ENCODE peak calls at places on chromosome 3, in four cellular contexts. I, X, K and T are unnamed samples.

GRCh38 chr3:189392969-189393368 is 221.2 kb downstream of the TPRG1 start:
- DNase-seq in X (no peak), I (no peak), K (peak; percentile 31), T (no peak)

GRCh38 chr3:179837374-179837773 is 184.5 kb downstream of the USP13 start:
- DNase-seq in K (no peak), X (no peak), I (no peak), T (no peak)

GRCh38 chr3:125148836-125149235 is 63.7 kb downstream of the SLC12A8 start:
- DNase-seq in X (no peak), I (no peak), K (no peak), T (no peak)

GRCh38 chr3:171851685-171852084 is 8.5 kb downstream of the TMEM212 start:
- DNase-seq in X (no peak), K (no peak), I (no peak), T (no peak)

GRCh38 chr3:72301779-72302178 is 516.8 kb upstream of the PROK2 start:
- DNase-seq in I (no peak), X (peak; percentile 50), K (no peak), T (peak; percentile 53)

GRCh38 chr3:140529558-140529957 is 148.3 kb upstream of the TRIM42 start:
- DNase-seq in K (no peak), I (no peak), X (no peak), T (no peak)

GRCh38 chr3:132790806-132791205 is 68.6 kb upstream of the NPHP3 start:
- DNase-seq in X (no peak), I (no peak), K (no peak), T (no peak)

GRCh38 chr3:156448300-156448699 is 106.6 kb downstream of the SSR3 start:
- DNase-seq in K (peak; percentile 36), X (no peak), I (peak; percentile 9), T (no peak)

GRCh38 chr3:98980915-98981596 is 79.6 kb upstream of the DCBLD2 start:
- DNase-seq in I (no peak), K (no peak), X (no peak), T (no peak)

GRCh38 chr3:65796676-65797075 is 242.0 kb downstream of the MAGI1 start:
- DNase-seq in X (no peak), K (no peak), I (no peak), T (no peak)

GRCh38 chr3:140145501-140145900 is 210.5 kb downstream of the CLSTN2 start:
- DNase-seq in K (no peak), X (no peak), I (no peak), T (no peak)

GRCh38 chr3:197847866-197848401 is 56.9 kb downstream of the LRCH3 start:
- DNase-seq in K (no peak), I (peak; percentile 26), X (no peak), T (no peak)

GRCh38 chr3:136818191-136818850 is 605 bp upstream of the SLC35G2 start:
- DNase-seq in X (no peak), K (peak; percentile 71), I (peak; percentile 87), T (no peak)

GRCh38 chr3:185715091-185715490 is 109.8 kb downstream of the IGF2BP2 start:
- DNase-seq in K (no peak), X (no peak), I (no peak), T (no peak)

GRCh38 chr3:109713288-109713687 is 375.9 kb upstream of the DPPA4 start:
- DNase-seq in I (no peak), X (no peak), K (no peak), T (no peak)

GRCh38 chr3:169846458-169847193 is 23.1 kb downstream of the LRRC31 start:
- DNase-seq in I (no peak), K (peak; percentile 15), X (no peak), T (no peak)

GRCh38 chr3:101868534-101869464 is 19.5 kb downstream of the NFKBIZ start:
- DNase-seq in I (no peak), X (no peak), K (no peak), T (no peak)

GRCh38 chr3:123652346-123652984 is 67.6 kb upstream of the HACD2 start:
- DNase-seq in X (peak; percentile 62), I (peak; percentile 84), K (peak; percentile 86), T (peak; percentile 77)

GRCh38 chr3:64023861-64024223 is 548 bp upstream of the PSMD6 start:
- DNase-seq in K (no peak), I (no peak), X (no peak), T (no peak)

GRCh38 chr3:64022451-64023186 is 675 bp downstream of the PSMD6 start:
- DNase-seq in K (no peak), I (peak; percentile 55), X (no peak), T (peak; percentile 52)

GRCh38 chr3:64026346-64026745 is 3.1 kb upstream of the PSMD6 start:
- DNase-seq in K (no peak), X (no peak), I (no peak), T (no peak)

GRCh38 chr3:64019879-64020278 is 3.4 kb downstream of the PSMD6 start:
- DNase-seq in K (no peak), I (no peak), X (no peak), T (no peak)

DNA sequence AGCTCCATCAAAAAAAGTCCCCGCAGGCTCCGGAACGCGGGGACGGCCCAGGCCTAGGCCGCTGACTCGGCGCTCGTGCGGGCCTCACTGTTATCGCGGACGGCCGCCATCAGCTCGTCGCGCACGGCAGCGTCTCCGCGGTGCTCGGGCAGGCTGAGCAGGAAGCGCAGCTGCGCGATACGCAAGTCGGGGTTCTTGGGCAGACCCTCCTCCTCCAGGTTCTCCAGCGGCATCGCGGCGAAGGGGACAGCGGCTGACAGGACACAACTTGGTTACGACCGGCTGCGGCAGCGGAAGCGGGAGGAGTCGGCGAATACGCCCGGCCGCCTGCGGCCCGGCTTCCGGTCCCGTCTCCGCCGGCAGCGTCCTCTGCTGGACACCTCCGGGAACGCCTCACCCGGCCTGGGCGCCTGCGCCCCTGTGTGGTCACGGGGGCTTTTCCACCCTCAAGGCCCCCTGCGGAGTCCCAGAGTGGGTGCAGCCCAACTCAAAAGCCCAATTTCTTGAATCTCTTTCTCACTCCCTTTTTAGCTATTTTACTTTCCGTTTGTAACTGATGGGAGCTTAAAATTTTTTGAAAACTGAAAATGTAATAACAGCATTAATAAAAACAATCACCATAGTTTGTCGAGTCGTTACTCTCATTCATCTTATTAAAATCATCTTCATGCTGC is at the start of gene PSMD6:
- DNase-seq in I (peak; percentile 88), K (peak; percentile 54), X (peak; percentile 73), T (peak; percentile 93)
- TF ChIP-seq POLR2A in I (peak; percentile 37), K (peak; percentile 59), X (no peak), T (peak; percentile 24)

GRCh38 chr3:18442743-18443669 is 17.9 kb upstream of the SATB1 start:
- DNase-seq in X (no peak), K (no peak), I (no peak), T (no peak)

GRCh38 chr3:18445421-18446066 is 20.4 kb upstream of the SATB1 start:
- DNase-seq in I (no peak), K (no peak), X (no peak), T (no peak)

GRCh38 chr3:18446067-18446793 is 21.1 kb upstream of the SATB1 start:
- DNase-seq in I (no peak), K (no peak), X (no peak), T (no peak)

GRCh38 chr3:18443670-18444596 is 18.8 kb upstream of the SATB1 start:
- DNase-seq in K (no peak), I (no peak), X (no peak), T (peak; percentile 53)

GRCh38 chr3:18444597-18445420 is 19.7 kb upstream of the SATB1 start:
- DNase-seq in X (no peak), K (peak; percentile 65), I (peak; percentile 68), T (peak; percentile 80)
- TF ChIP-seq POLR2A in X (no peak), K (no peak), I (no peak), T (peak; percentile 17)

GRCh38 chr3:52087728-52088127 is 31.4 kb upstream of the DUSP7 start:
- DNase-seq in I (no peak), X (no peak), K (no peak), T (peak; percentile 54)

GRCh38 chr3:52086461-52086860 is 30.1 kb upstream of the DUSP7 start:
- DNase-seq in X (no peak), I (no peak), K (no peak), T (no peak)

GRCh38 chr3:52085883-52086282 is 29.5 kb upstream of the DUSP7 start:
- DNase-seq in I (no peak), X (no peak), K (no peak), T (peak; percentile 28)

GRCh38 chr3:52088445-52089367 is 32.3 kb upstream of the DUSP7 start:
- DNase-seq in K (no peak), I (peak; percentile 35), X (no peak), T (no peak)

DNA sequence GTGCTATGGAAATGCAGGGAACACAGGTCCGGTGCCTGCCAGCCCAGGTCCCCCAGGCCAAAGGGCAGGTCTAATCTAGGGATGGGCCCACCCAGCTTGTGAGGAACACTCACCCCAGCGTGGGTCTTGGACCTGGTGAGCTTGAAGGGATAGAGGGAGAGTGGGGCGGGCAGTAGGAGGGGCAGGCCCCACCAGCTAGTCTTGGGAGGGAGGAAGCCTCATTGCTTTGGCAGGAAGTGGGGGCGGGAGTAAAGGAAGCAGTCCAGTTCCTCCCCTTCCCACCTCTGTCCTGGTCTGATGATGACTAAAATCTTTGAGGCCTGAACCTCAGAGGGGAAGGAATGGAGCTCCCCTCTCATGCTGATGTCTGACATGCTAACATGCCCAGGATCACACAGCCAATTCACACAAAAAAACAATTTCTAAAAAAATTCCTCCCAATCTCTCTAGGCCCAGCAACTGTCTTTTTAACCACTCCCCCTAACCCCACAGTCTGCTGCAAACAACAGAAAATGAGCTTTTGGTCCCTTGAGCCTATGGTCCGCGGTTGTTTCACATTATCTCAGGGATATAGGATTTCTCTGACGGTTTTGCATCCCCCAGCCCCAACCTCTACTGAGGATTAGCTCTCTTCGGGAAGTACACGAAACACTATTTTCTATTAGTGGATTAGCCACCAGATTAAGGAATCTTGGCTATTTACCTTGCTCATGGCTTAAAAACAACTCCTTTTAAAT is 30.7 kb upstream of the DUSP7 start:
- DNase-seq in X (no peak), I (no peak), K (no peak), T (peak; percentile 22)
- TF ChIP-seq POLR2A in X (no peak), I (no peak), K (no peak), T (no peak)

GRCh38 chr3:53196575-53197407 is 35.8 kb downstream of the PRKCD start:
- DNase-seq in X (no peak), I (peak; percentile 43), K (no peak), T (no peak)
- TF ChIP-seq POLR2A in X (no peak), I (no peak), K (no peak), T (no peak)

GRCh38 chr3:115685097-115685496 is 61.8 kb downstream of the GAP43 start:
- DNase-seq in X (no peak), K (no peak), I (no peak), T (no peak)
- TF ChIP-seq POLR2A in X (no peak), K (no peak), I (no peak), T (no peak)

DNA sequence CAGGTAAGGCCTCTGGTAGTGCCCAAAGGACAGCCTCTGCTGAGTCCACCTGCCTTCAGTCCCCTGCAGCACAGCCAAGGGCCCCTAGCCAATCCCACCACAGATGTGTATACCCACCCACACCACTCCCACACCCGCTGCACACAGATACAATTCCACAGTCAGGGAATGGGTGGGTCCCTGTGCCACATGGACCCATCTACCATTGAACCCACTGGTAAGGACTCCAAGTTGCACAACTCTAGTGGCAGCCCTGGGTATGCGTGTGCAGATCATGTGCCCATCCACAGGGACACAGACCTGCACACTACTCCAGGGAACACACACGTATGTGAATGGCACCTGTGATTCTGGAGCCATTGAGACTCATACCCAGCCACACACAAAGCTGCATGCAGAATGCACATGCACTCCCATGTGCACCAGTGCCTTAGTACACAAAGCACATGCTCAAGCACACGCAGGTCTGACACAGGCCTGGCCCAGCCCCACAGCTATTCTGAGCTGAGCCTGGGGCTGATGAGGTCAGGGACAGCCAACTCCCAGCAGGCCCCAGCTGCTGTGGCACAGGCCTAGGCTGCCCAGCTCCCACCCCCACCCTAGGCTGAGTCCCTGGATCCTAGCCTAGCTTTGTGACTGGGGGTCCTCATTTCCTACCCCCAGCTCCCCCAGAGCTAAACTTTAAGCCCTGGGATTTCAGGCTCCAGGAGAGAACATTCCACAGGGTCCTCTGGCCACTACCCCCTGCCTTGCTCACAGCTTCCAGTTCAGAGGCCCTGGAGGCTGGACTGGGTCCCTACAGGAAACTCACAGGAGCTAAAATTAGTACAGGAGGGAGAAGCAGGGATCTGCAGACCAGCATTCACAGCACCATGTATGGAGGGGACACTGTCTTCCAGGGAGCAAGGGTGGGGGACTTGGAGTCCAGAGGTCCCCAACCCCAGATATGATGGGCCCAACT is 2.8 kb upstream of the ALS2CL start:
- DNase-seq in I (peak; percentile 87), X (no peak), K (no peak), T (no peak)
- TF ChIP-seq POLR2A in I (no peak), X (no peak), K (no peak), T (no peak)